ENCODE peak calls at places on chromosomes 6 and 20, in ten cellular contexts. One of them, this sample, is unnamed. For H3K4me1, the result is how much of the 10 kb centered on the place peaks cover.

GRCh38 chr6:148697895-148698440 is 48.9 kb upstream of the UST start:
- DNase-seq in lung: no peak
- DNase-seq in tibial nerve: no peak
- DNase-seq in heart right ventricle: no peak
- DNase-seq in psoas muscle: no peak
- DNase-seq in SK-N-SH: no peak
- DNase-seq in GM23338: no peak
- DNase-seq in tibial artery: no peak
- DNase-seq in left ventricle myocardium inferior: no peak
- DNase-seq in fibroblast of lung: no peak
- DNase-seq in this sample: no peak

GRCh38 chr20:35307666-35308653 is 15.7 kb upstream of the FAM83C start:
- DNase-seq in lung: no peak
- DNase-seq in tibial nerve: no peak
- DNase-seq in heart right ventricle: peak
- DNase-seq in psoas muscle: peak
- DNase-seq in SK-N-SH: no peak
- DNase-seq in GM23338: no peak
- DNase-seq in tibial artery: peak
- DNase-seq in left ventricle myocardium inferior: peak
- DNase-seq in fibroblast of lung: peak
- DNase-seq in this sample: no peak

GRCh38 chr20:38434310-38434741 is 802 bp downstream of the SNHG17 start:
- DNase-seq in lung: no peak
- DNase-seq in tibial nerve: no peak
- DNase-seq in heart right ventricle: no peak
- DNase-seq in psoas muscle: no peak
- DNase-seq in SK-N-SH: peak
- DNase-seq in GM23338: peak
- DNase-seq in tibial artery: no peak
- DNase-seq in left ventricle myocardium inferior: no peak
- DNase-seq in fibroblast of lung: peak
- DNase-seq in this sample: peak

GRCh38 chr6:154206984-154207383 is 149.6 kb downstream of the IPCEF1 start:
- DNase-seq in lung: no peak
- DNase-seq in tibial nerve: no peak
- DNase-seq in heart right ventricle: no peak
- DNase-seq in psoas muscle: no peak
- DNase-seq in SK-N-SH: no peak
- DNase-seq in GM23338: no peak
- DNase-seq in tibial artery: no peak
- DNase-seq in left ventricle myocardium inferior: no peak
- DNase-seq in fibroblast of lung: no peak
- DNase-seq in this sample: no peak

GRCh38 chr6:2721219-2721618 is 29.5 kb downstream of the MYLK4 start:
- DNase-seq in lung: no peak
- DNase-seq in tibial nerve: no peak
- DNase-seq in heart right ventricle: no peak
- DNase-seq in psoas muscle: no peak
- DNase-seq in SK-N-SH: no peak
- DNase-seq in GM23338: no peak
- DNase-seq in tibial artery: no peak
- DNase-seq in left ventricle myocardium inferior: no peak
- DNase-seq in fibroblast of lung: no peak
- DNase-seq in this sample: no peak

GRCh38 chr6:140773276-140773675 is 1359.4 kb upstream of the GJE1 start:
- DNase-seq in lung: no peak
- DNase-seq in tibial nerve: no peak
- DNase-seq in heart right ventricle: no peak
- DNase-seq in psoas muscle: no peak
- DNase-seq in SK-N-SH: no peak
- DNase-seq in GM23338: no peak
- DNase-seq in tibial artery: no peak
- DNase-seq in left ventricle myocardium inferior: no peak
- DNase-seq in fibroblast of lung: peak
- DNase-seq in this sample: no peak

GRCh38 chr6:84052204-84052882 is 18.8 kb downstream of the MRAP2 start:
- DNase-seq in lung: no peak
- DNase-seq in tibial nerve: peak
- DNase-seq in heart right ventricle: peak
- DNase-seq in psoas muscle: peak
- DNase-seq in SK-N-SH: peak
- DNase-seq in GM23338: peak
- DNase-seq in tibial artery: peak
- DNase-seq in left ventricle myocardium inferior: peak
- DNase-seq in fibroblast of lung: peak
- DNase-seq in this sample: no peak

GRCh38 chr6:71383891-71384489 is 95.4 kb downstream of the OGFRL1 start:
- DNase-seq in lung: no peak
- DNase-seq in tibial nerve: no peak
- DNase-seq in heart right ventricle: peak
- DNase-seq in psoas muscle: no peak
- DNase-seq in SK-N-SH: peak
- DNase-seq in GM23338: peak
- DNase-seq in tibial artery: no peak
- DNase-seq in left ventricle myocardium inferior: no peak
- DNase-seq in fibroblast of lung: peak
- DNase-seq in this sample: no peak

GRCh38 chr6:14450133-14451040 is 332.8 kb downstream of the CD83 start:
- DNase-seq in lung: no peak
- DNase-seq in tibial nerve: no peak
- DNase-seq in heart right ventricle: no peak
- DNase-seq in psoas muscle: no peak
- DNase-seq in SK-N-SH: no peak
- DNase-seq in GM23338: no peak
- DNase-seq in tibial artery: no peak
- DNase-seq in left ventricle myocardium inferior: no peak
- DNase-seq in fibroblast of lung: no peak
- DNase-seq in this sample: no peak

GRCh38 chr20:44218441-44218840 is 7.9 kb upstream of the OSER1 start:
- DNase-seq in lung: no peak
- DNase-seq in tibial nerve: no peak
- DNase-seq in heart right ventricle: no peak
- DNase-seq in psoas muscle: no peak
- DNase-seq in SK-N-SH: no peak
- DNase-seq in GM23338: no peak
- DNase-seq in tibial artery: no peak
- DNase-seq in left ventricle myocardium inferior: no peak
- DNase-seq in fibroblast of lung: no peak
- DNase-seq in this sample: peak

GRCh38 chr6:111480988-111481830 is 1.8 kb downstream of the REV3L start:
- DNase-seq in lung: no peak
- DNase-seq in tibial nerve: no peak
- DNase-seq in heart right ventricle: no peak
- DNase-seq in psoas muscle: no peak
- DNase-seq in SK-N-SH: no peak
- DNase-seq in GM23338: no peak
- DNase-seq in tibial artery: no peak
- DNase-seq in left ventricle myocardium inferior: no peak
- DNase-seq in fibroblast of lung: peak
- DNase-seq in this sample: no peak

GRCh38 chr6:111482959-111483735 is at the start of gene REV3L:
- DNase-seq in lung: peak
- DNase-seq in tibial nerve: peak
- DNase-seq in heart right ventricle: peak
- DNase-seq in psoas muscle: peak
- DNase-seq in SK-N-SH: peak
- DNase-seq in GM23338: peak
- DNase-seq in tibial artery: peak
- DNase-seq in left ventricle myocardium inferior: peak
- DNase-seq in fibroblast of lung: peak
- DNase-seq in this sample: peak

GRCh38 chr6:111481836-111482235 is 1.2 kb downstream of the REV3L start:
- DNase-seq in lung: no peak
- DNase-seq in tibial nerve: no peak
- DNase-seq in heart right ventricle: no peak
- DNase-seq in psoas muscle: no peak
- DNase-seq in SK-N-SH: no peak
- DNase-seq in GM23338: no peak
- DNase-seq in tibial artery: no peak
- DNase-seq in left ventricle myocardium inferior: no peak
- DNase-seq in fibroblast of lung: no peak
- DNase-seq in this sample: no peak

GRCh38 chr6:111483736-111484654 is 977 bp upstream of the REV3L start:
- DNase-seq in lung: peak
- DNase-seq in tibial nerve: peak
- DNase-seq in heart right ventricle: peak
- DNase-seq in psoas muscle: peak
- DNase-seq in SK-N-SH: peak
- DNase-seq in GM23338: peak
- DNase-seq in tibial artery: peak
- DNase-seq in left ventricle myocardium inferior: peak
- DNase-seq in fibroblast of lung: peak
- DNase-seq in this sample: peak

DNA sequence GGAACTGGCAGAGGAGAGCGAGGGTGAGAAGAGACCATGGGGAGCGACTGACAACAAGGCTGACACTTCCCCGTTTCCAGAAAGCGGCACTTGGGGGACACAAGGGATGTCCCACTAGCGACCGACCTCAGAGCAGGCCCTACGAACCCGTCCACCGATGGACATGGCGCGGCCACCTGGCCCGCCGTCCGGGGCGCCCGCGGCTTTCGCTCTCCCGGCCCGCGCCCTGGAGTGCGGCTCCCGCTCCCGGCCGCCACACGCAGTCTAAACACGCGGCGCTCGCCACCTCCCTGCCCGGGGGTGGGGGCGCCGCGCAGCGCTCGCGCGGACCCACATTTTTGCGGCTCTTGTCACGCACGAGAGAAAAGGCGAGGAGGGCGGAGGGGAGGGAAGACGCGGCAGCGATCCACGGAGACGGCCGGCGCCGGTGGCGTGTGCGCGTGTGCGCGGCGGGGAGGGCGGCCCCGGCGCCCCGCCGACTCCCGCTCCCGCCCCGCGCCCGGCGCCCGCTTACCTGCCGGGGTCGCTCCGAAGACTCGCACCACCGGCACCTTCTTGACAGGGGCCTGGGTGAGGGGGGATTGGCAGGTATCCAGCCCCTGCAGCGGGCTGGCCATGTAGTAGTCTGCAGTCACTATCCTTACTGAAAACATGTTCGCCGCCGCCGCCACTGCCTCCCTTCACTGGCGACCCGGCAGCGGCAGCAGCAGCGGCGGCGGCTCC is 621 bp downstream of the REV3L start:
- DNase-seq in lung: peak
- DNase-seq in tibial nerve: peak
- DNase-seq in heart right ventricle: peak
- DNase-seq in psoas muscle: peak
- DNase-seq in SK-N-SH: peak
- DNase-seq in GM23338: peak
- DNase-seq in tibial artery: peak
- DNase-seq in left ventricle myocardium inferior: peak
- DNase-seq in fibroblast of lung: peak
- DNase-seq in this sample: peak
- TF ChIP-seq CTCF in lung: no peak
- TF ChIP-seq CTCF in tibial nerve: peak
- TF ChIP-seq CTCF in heart right ventricle: no peak
- TF ChIP-seq CTCF in psoas muscle: no peak
- TF ChIP-seq CTCF in SK-N-SH: no peak
- TF ChIP-seq CTCF in GM23338: no peak
- TF ChIP-seq CTCF in tibial artery: no peak
- TF ChIP-seq CTCF in left ventricle myocardium inferior: no peak
- TF ChIP-seq CTCF in fibroblast of lung: no peak
- TF ChIP-seq CTCF in this sample: no peak

GRCh38 chr20:48526936-48527335 is 300.9 kb downstream of the PREX1 start:
- DNase-seq in lung: no peak
- DNase-seq in tibial nerve: no peak
- DNase-seq in heart right ventricle: no peak
- DNase-seq in psoas muscle: no peak
- DNase-seq in SK-N-SH: no peak
- DNase-seq in GM23338: no peak
- DNase-seq in tibial artery: no peak
- DNase-seq in left ventricle myocardium inferior: no peak
- DNase-seq in fibroblast of lung: no peak
- DNase-seq in this sample: no peak

GRCh38 chr20:48525400-48525799 is 302.4 kb downstream of the PREX1 start:
- DNase-seq in lung: no peak
- DNase-seq in tibial nerve: no peak
- DNase-seq in heart right ventricle: no peak
- DNase-seq in psoas muscle: no peak
- DNase-seq in SK-N-SH: no peak
- DNase-seq in GM23338: no peak
- DNase-seq in tibial artery: no peak
- DNase-seq in left ventricle myocardium inferior: no peak
- DNase-seq in fibroblast of lung: no peak
- DNase-seq in this sample: no peak

GRCh38 chr20:48527771-48528170 is 300.0 kb downstream of the PREX1 start:
- DNase-seq in lung: no peak
- DNase-seq in tibial nerve: no peak
- DNase-seq in heart right ventricle: no peak
- DNase-seq in psoas muscle: no peak
- DNase-seq in SK-N-SH: no peak
- DNase-seq in GM23338: no peak
- DNase-seq in tibial artery: no peak
- DNase-seq in left ventricle myocardium inferior: no peak
- DNase-seq in fibroblast of lung: no peak
- DNase-seq in this sample: no peak

GRCh38 chr20:48530957-48531356 is 296.8 kb downstream of the PREX1 start:
- DNase-seq in lung: no peak
- DNase-seq in tibial nerve: no peak
- DNase-seq in heart right ventricle: no peak
- DNase-seq in psoas muscle: no peak
- DNase-seq in SK-N-SH: no peak
- DNase-seq in GM23338: no peak
- DNase-seq in tibial artery: no peak
- DNase-seq in left ventricle myocardium inferior: no peak
- DNase-seq in fibroblast of lung: no peak
- DNase-seq in this sample: no peak

GRCh38 chr20:48528346-48528745 is 299.5 kb downstream of the PREX1 start:
- DNase-seq in lung: no peak
- DNase-seq in tibial nerve: no peak
- DNase-seq in heart right ventricle: no peak
- DNase-seq in psoas muscle: no peak
- DNase-seq in SK-N-SH: no peak
- DNase-seq in GM23338: no peak
- DNase-seq in tibial artery: no peak
- DNase-seq in left ventricle myocardium inferior: no peak
- DNase-seq in fibroblast of lung: no peak
- DNase-seq in this sample: no peak
- H3K4me3 ChIP-seq in lung: no peak
- H3K4me3 ChIP-seq in tibial nerve: no peak
- H3K4me3 ChIP-seq in heart right ventricle: no peak
- H3K4me3 ChIP-seq in psoas muscle: no peak
- H3K4me3 ChIP-seq in SK-N-SH: no peak
- H3K4me3 ChIP-seq in GM23338: no peak
- H3K4me3 ChIP-seq in tibial artery: no peak
- H3K4me3 ChIP-seq in left ventricle myocardium inferior: no peak
- H3K4me3 ChIP-seq in fibroblast of lung: no peak
- H3K4me3 ChIP-seq in this sample: no peak

GRCh38 chr20:41148956-41149355 is 11.6 kb downstream of the PLCG1 start:
- DNase-seq in lung: no peak
- DNase-seq in tibial nerve: no peak
- DNase-seq in heart right ventricle: no peak
- DNase-seq in psoas muscle: no peak
- DNase-seq in SK-N-SH: no peak
- DNase-seq in GM23338: no peak
- DNase-seq in tibial artery: no peak
- DNase-seq in left ventricle myocardium inferior: no peak
- DNase-seq in fibroblast of lung: no peak
- DNase-seq in this sample: no peak
- H3K4me1 ChIP-seq in lung: under half
- H3K4me1 ChIP-seq in tibial nerve: under half
- H3K4me1 ChIP-seq in heart right ventricle: half or more
- H3K4me1 ChIP-seq in psoas muscle: half or more
- H3K4me1 ChIP-seq in SK-N-SH: under half
- H3K4me1 ChIP-seq in GM23338: under half
- H3K4me1 ChIP-seq in tibial artery: under half
- H3K4me1 ChIP-seq in left ventricle myocardium inferior: half or more
- H3K4me1 ChIP-seq in fibroblast of lung: under half
- H3K4me1 ChIP-seq in this sample: half or more

GRCh38 chr6:49649982-49650381 is 13.3 kb upstream of the RHAG start:
- DNase-seq in lung: no peak
- DNase-seq in tibial nerve: no peak
- DNase-seq in heart right ventricle: no peak
- DNase-seq in psoas muscle: no peak
- DNase-seq in SK-N-SH: no peak
- DNase-seq in GM23338: no peak
- DNase-seq in tibial artery: no peak
- DNase-seq in left ventricle myocardium inferior: no peak
- DNase-seq in fibroblast of lung: no peak
- DNase-seq in this sample: no peak
- TF ChIP-seq CTCF in lung: no peak
- TF ChIP-seq CTCF in tibial nerve: no peak
- TF ChIP-seq CTCF in heart right ventricle: no peak
- TF ChIP-seq CTCF in psoas muscle: no peak
- TF ChIP-seq CTCF in SK-N-SH: no peak
- TF ChIP-seq CTCF in GM23338: no peak
- TF ChIP-seq CTCF in tibial artery: no peak
- TF ChIP-seq CTCF in left ventricle myocardium inferior: no peak
- TF ChIP-seq CTCF in fibroblast of lung: no peak
- TF ChIP-seq CTCF in this sample: no peak